ENCODE peak calls at places on chromosomes 1 and 21, in six cellular contexts. A is PC-9, L is PC-3, G is ascending aorta, J is heart right ventricle, I is A549. P is an unnamed sample. For H3K4me1, the result is how much of the 10 kb centered on the place peaks cover.

GRCh38 chr21:32469628-32470027 is 57.1 kb downstream of the EVA1C start:
- DNase-seq in A (no peak), L (no peak), G (no peak), J (no peak), I (no peak), P (no peak)

GRCh38 chr1:91731815-91732214 is 154.1 kb downstream of the TGFBR3 start:
- DNase-seq in A (peak), L (peak), G (no peak), J (no peak), I (no peak), P (no peak)

GRCh38 chr1:220999872-221000863 is 120.9 kb downstream of the HLX start:
- DNase-seq in A (no peak), L (no peak), G (peak), J (peak), I (no peak), P (no peak)

GRCh38 chr1:118325545-118326225 is 140.7 kb upstream of the SPAG17 start:
- DNase-seq in A (no peak), L (peak), G (no peak), J (no peak), I (no peak), P (no peak)

GRCh38 chr21:15604424-15604823 is 125.4 kb upstream of the USP25 start:
- DNase-seq in A (peak), L (peak), G (no peak), J (no peak), I (no peak), P (no peak)

GRCh38 chr1:164733070-164733469 is 174.1 kb downstream of the PBX1 start:
- DNase-seq in A (no peak), L (peak), G (no peak), J (no peak), I (peak), P (no peak)

GRCh38 chr1:9086796-9087195 is 17.4 kb upstream of the SLC2A5 start:
- DNase-seq in A (no peak), L (no peak), G (no peak), J (no peak), I (no peak), P (no peak)

GRCh38 chr1:36176151-36176949 is 20.4 kb downstream of the MAP7D1 start:
- DNase-seq in A (no peak), L (no peak), G (no peak), J (no peak), I (no peak), P (peak)

GRCh38 chr1:212453156-212453857 is 20.6 kb downstream of the NENF start:
- DNase-seq in A (no peak), L (no peak), G (no peak), J (no peak), I (no peak), P (no peak)

GRCh38 chr21:38989745-38990423 is 184.2 kb downstream of the ETS2 start:
- DNase-seq in A (no peak), L (peak), G (no peak), J (peak), I (no peak), P (no peak)

GRCh38 chr1:25617626-25618432 is 1.2 kb downstream of the MAN1C1 start:
- DNase-seq in A (no peak), L (no peak), G (no peak), J (peak), I (no peak), P (peak)

GRCh38 chr1:8873506-8874229 is 4.8 kb downstream of the ENO1 start:
- DNase-seq in A (peak), L (peak), G (peak), J (peak), I (peak), P (peak)

GRCh38 chr21:38760017-38760761 is 45.5 kb upstream of the ETS2 start:
- DNase-seq in A (no peak), L (no peak), G (peak), J (no peak), I (no peak), P (no peak)

GRCh38 chr1:226737819-226738420 is 1.2 kb downstream of the ITPKB start:
- DNase-seq in A (peak), L (peak), G (peak), J (peak), I (no peak), P (peak)

GRCh38 chr1:221816899-221817298 is 75.0 kb upstream of the DUSP10 start:
- DNase-seq in A (no peak), L (peak), G (no peak), J (no peak), I (no peak), P (no peak)

GRCh38 chr1:184051485-184052193 is at the start of gene TSEN15:
- DNase-seq in A (peak), L (peak), G (peak), J (peak), I (peak), P (peak)

GRCh38 chr1:205028954-205029353 is 14.1 kb upstream of the CNTN2 start:
- DNase-seq in A (no peak), L (no peak), G (no peak), J (no peak), I (no peak), P (no peak)

GRCh38 chr21:32726742-32727477 is 903 bp downstream of the SYNJ1 start:
- DNase-seq in A (peak), L (peak), G (peak), J (peak), I (peak), P (peak)

GRCh38 chr1:28519946-28520725 is 14.3 kb downstream of the RCC1 start:
- DNase-seq in A (peak), L (no peak), G (no peak), J (no peak), I (no peak), P (no peak)

GRCh38 chr1:206797534-206798383 is 25.5 kb upstream of the IL10 start:
- DNase-seq in A (no peak), L (peak), G (no peak), J (no peak), I (peak), P (no peak)

GRCh38 chr1:24963099-24963872 is 33.2 kb upstream of the RUNX3 start:
- DNase-seq in A (no peak), L (no peak), G (no peak), J (no peak), I (no peak), P (no peak)

GRCh38 chr1:240790851-240791250 is 178.9 kb upstream of the GREM2 start:
- DNase-seq in A (no peak), L (no peak), G (no peak), J (no peak), I (no peak), P (no peak)

GRCh38 chr21:31143021-31143420 is 104.7 kb upstream of the KRTAP19-8 start:
- DNase-seq in A (no peak), L (no peak), G (no peak), J (no peak), I (no peak), P (no peak)

GRCh38 chr1:18575620-18576019 is 55.0 kb upstream of the PAX7 start:
- DNase-seq in A (no peak), L (peak), G (peak), J (peak), I (peak), P (peak)

GRCh38 chr1:14937288-14937949 is 216.1 kb upstream of the TMEM51 start:
- DNase-seq in A (no peak), L (no peak), G (no peak), J (no peak), I (no peak), P (no peak)

GRCh38 chr1:67566803-67567202 is 118.2 kb upstream of the GADD45A start:
- DNase-seq in A (no peak), L (peak), G (no peak), J (no peak), I (no peak), P (no peak)

GRCh38 chr1:221891708-221892107 is 149.8 kb upstream of the DUSP10 start:
- DNase-seq in A (no peak), L (peak), G (no peak), J (no peak), I (no peak), P (peak)

GRCh38 chr1:181033799-181034391 is at the start of gene MR1:
- DNase-seq in A (peak), L (peak), G (peak), J (peak), I (peak), P (no peak)

DNA sequence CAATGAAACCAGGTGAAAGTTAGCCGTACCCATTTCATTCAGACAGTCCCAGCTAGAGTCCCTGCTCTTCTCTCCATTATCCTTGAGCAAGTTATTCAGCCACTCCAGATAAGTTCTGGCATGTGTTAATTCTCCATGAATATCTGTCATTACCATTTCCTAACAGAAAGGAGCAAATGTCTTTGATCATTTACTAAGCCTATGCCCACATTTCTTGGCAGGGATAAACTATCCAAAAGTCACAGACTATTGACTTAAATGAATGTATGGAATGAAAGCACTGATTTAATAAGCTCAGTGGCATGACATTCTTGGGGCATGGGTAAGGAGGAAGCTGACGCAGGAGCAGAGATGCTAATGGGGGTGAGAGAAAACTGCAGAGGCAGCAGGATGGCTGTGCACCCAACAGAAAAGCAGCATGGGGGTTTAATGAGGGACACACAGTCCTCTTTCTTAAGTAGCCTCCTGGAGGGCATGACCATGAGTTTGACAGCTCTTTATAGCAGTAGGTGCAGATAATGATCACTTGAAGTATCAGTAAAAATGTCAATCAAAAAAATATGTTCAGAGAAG is 17.6 kb upstream of the DHCR24 start:
- DNase-seq in A (peak), L (peak), G (no peak), J (no peak), I (no peak), P (no peak)
- H3K27ac ChIP-seq in A (peak), L (peak), G (no peak), J (no peak), I (no peak), P (no peak)

GRCh38 chr21:34635307-34635706 is 20.4 kb upstream of the RCAN1 start:
- DNase-seq in A (no peak), L (no peak), G (no peak), J (no peak), I (no peak), P (no peak)
- TF ChIP-seq CTCF in A (peak), L (peak), G (no peak), J (peak), I (peak), P (peak)

GRCh38 chr1:116376734-116377096 is 3.7 kb downstream of the ATP1A1 start:
- DNase-seq in A (no peak), L (no peak), G (no peak), J (no peak), I (no peak), P (no peak)
- H3K4me1 ChIP-seq in A (half or more), L (half or more), G (under half), J (half or more), I (half or more), P (half or more)

GRCh38 chr1:161402446-161402845 is 34.8 kb upstream of the CFAP126 start:
- DNase-seq in A (no peak), L (peak), G (no peak), J (no peak), I (no peak), P (no peak)
- H3K27ac ChIP-seq in A (no peak), L (peak), G (no peak), J (no peak), I (no peak), P (no peak)

GRCh38 chr1:190323530-190323929 is 154.1 kb downstream of the BRINP3 start:
- DNase-seq in A (no peak), L (no peak), G (no peak), J (no peak), I (no peak), P (no peak)

DNA sequence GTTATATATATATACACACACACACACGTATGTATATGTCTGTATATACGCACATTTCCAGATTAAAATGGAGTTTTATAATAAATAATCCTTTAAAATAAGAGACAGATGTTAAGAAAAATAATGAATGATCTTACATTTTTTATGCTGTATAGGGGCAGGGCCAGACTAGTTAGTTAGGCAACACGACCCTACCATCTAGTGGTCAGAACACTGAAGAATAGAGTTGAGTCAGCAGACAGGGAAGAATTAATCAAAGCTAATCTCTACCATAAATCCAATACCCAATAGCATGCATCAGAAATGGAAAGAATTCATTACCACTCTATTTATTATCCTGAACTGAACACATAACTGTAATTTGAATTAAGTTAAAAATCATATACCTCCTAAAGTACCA is 156.7 kb downstream of the BRINP3 start:
- DNase-seq in A (peak), L (peak), G (no peak), J (no peak), I (no peak), P (no peak)
- TF ChIP-seq CTCF in A (peak), L (peak), G (no peak), J (no peak), I (peak), P (no peak)

GRCh38 chr21:34126691-34127090 is 53.3 kb downstream of the MRPS6 start:
- DNase-seq in A (no peak), L (no peak), G (no peak), J (no peak), I (no peak), P (no peak)
- H3K4me1 ChIP-seq in A (under half), L (under half), G (under half), J (under half), I (under half), P (half or more)

GRCh38 chr1:187157552-187157951 is 328.8 kb downstream of the PLA2G4A start:
- DNase-seq in A (no peak), L (no peak), G (no peak), J (no peak), I (no peak), P (no peak)
- H3K27ac ChIP-seq in A (no peak), L (no peak), G (no peak), J (no peak), I (no peak), P (no peak)

GRCh38 chr1:84721152-84721551 is 30.9 kb upstream of the SSX2IP start:
- DNase-seq in A (no peak), L (peak), G (no peak), J (no peak), I (no peak), P (no peak)

GRCh38 chr1:84722794-84723193 is 32.5 kb upstream of the SSX2IP start:
- DNase-seq in A (no peak), L (no peak), G (no peak), J (no peak), I (no peak), P (no peak)

GRCh38 chr1:84726593-84727275 is 36.5 kb upstream of the SSX2IP start:
- DNase-seq in A (no peak), L (peak), G (no peak), J (no peak), I (no peak), P (no peak)

GRCh38 chr1:84720275-84720780 is 30.1 kb upstream of the SSX2IP start:
- DNase-seq in A (no peak), L (no peak), G (no peak), J (no peak), I (no peak), P (no peak)

GRCh38 chr1:84724128-84724860 is 34.0 kb upstream of the SSX2IP start:
- DNase-seq in A (no peak), L (no peak), G (no peak), J (no peak), I (peak), P (no peak)
- TF ChIP-seq CTCF in A (peak), L (peak), G (no peak), J (peak), I (peak), P (peak)

GRCh38 chr1:151009674-151010345 is 1.6 kb downstream of the PRUNE1 start:
- DNase-seq in A (no peak), L (no peak), G (no peak), J (no peak), I (no peak), P (no peak)
- H3K4me1 ChIP-seq in A (under half), L (under half), G (under half), J (half or more), I (half or more), P (half or more)

GRCh38 chr1:110633646-110634030 is 27.5 kb upstream of the KCNA2 start:
- DNase-seq in A (no peak), L (no peak), G (no peak), J (no peak), I (no peak), P (no peak)

GRCh38 chr1:110636149-110636935 is 30.2 kb upstream of the KCNA2 start:
- DNase-seq in A (no peak), L (no peak), G (no peak), J (no peak), I (no peak), P (no peak)

GRCh38 chr1:110635434-110635833 is 29.3 kb upstream of the KCNA2 start:
- DNase-seq in A (no peak), L (no peak), G (no peak), J (no peak), I (no peak), P (no peak)

GRCh38 chr1:110634086-110634454 is 27.9 kb upstream of the KCNA2 start:
- DNase-seq in A (no peak), L (no peak), G (no peak), J (no peak), I (no peak), P (no peak)

GRCh38 chr1:110634455-110635281 is 28.5 kb upstream of the KCNA2 start:
- DNase-seq in A (peak), L (peak), G (peak), J (peak), I (peak), P (peak)
- H3K27ac ChIP-seq in A (no peak), L (no peak), G (peak), J (peak), I (no peak), P (peak)

P was measured in left ventricle myocardium inferior.